ENCODE peak calls at places on chromosomes 3 and 15, in six cellular contexts. P is fibroblast of lung, B is PC-3, X is keratinocyte, M is HCT116, Z is trophoblast cell. S is an unnamed sample.

GRCh38 chr3:137770821-137771399 is 6.8 kb downstream of the SOX14 start:
- DNase-seq in P (no peak), X (no peak), M (no peak), Z (no peak), B (no peak), S (peak; percentile 27)

GRCh38 chr15:49235446-49236207 is 65.6 kb downstream of the GALK2 start:
- DNase-seq in Z (peak; percentile 36), B (peak; percentile 60), P (peak; percentile 76), M (peak; percentile 48), X (peak; percentile 2), S (peak; percentile 87)

GRCh38 chr15:58678683-58679082 is 70.8 kb downstream of the ADAM10 start:
- DNase-seq in P (peak; percentile 9), B (no peak), Z (peak; percentile 12), M (no peak), X (no peak), S (no peak)

GRCh38 chr15:41983221-41983620 is 10.9 kb upstream of the EHD4 start:
- DNase-seq in B (no peak), Z (no peak), X (no peak), M (no peak), P (no peak), S (no peak)

GRCh38 chr3:96700322-96701315 is 113.8 kb upstream of the EPHA6 start:
- DNase-seq in Z (no peak), B (peak; percentile 31), P (no peak), X (no peak), M (no peak), S (no peak)

GRCh38 chr3:197298858-197299854 is 744 bp upstream of the DLG1 start:
- DNase-seq in P (peak; percentile 28), M (peak; percentile 63), X (no peak), Z (peak; percentile 50), B (peak; percentile 77), S (peak; percentile 21)

GRCh38 chr3:43580181-43580580 is 41.6 kb downstream of the ANO10 start:
- DNase-seq in Z (no peak), M (no peak), X (peak; percentile 71), P (no peak), B (no peak), S (no peak)

GRCh38 chr3:120693439-120694172 is 11.6 kb upstream of the HGD start:
- DNase-seq in P (peak; percentile 57), B (peak; percentile 83), Z (no peak), M (no peak), X (no peak), S (peak; percentile 54)

GRCh38 chr3:165805834-165806561 is 31.2 kb downstream of the BCHE start:
- DNase-seq in P (no peak), B (peak; percentile 7), M (no peak), Z (no peak), X (no peak), S (no peak)

GRCh38 chr3:123803521-123803920 is 80.6 kb downstream of the MYLK start:
- DNase-seq in X (no peak), P (no peak), M (no peak), Z (no peak), B (no peak), S (no peak)

GRCh38 chr3:111069974-111070751 is 1.5 kb upstream of the NECTIN3 start:
- DNase-seq in Z (no peak), B (no peak), M (no peak), P (peak; percentile 11), X (no peak), S (peak; percentile 44)

GRCh38 chr3:123278446-123278845 is 76.7 kb downstream of the SEC22A start:
- DNase-seq in B (no peak), Z (no peak), X (no peak), M (no peak), P (no peak), S (no peak)

GRCh38 chr3:42216820-42217416 is 49.1 kb downstream of the CCK start:
- DNase-seq in P (peak; percentile 17), B (no peak), X (no peak), Z (no peak), M (no peak), S (peak; percentile 85)

GRCh38 chr3:196889844-196890243 is 22.1 kb downstream of the SENP5 start:
- DNase-seq in P (no peak), M (no peak), Z (no peak), X (no peak), B (no peak), S (no peak)

GRCh38 chr15:72248514-72248913 is 17.5 kb upstream of the PKM start:
- DNase-seq in X (no peak), B (no peak), P (no peak), M (no peak), Z (no peak), S (no peak)

GRCh38 chr3:51997935-51998596 is 2.4 kb upstream of the RPL29 start:
- DNase-seq in M (no peak), P (peak; percentile 30), Z (peak; percentile 43), B (peak; percentile 92), X (no peak), S (no peak)

GRCh38 chr3:124351430-124352142 is 359.7 kb upstream of the ROPN1 start:
- DNase-seq in X (peak; percentile 7), P (peak; percentile 68), Z (peak; percentile 9), B (peak; percentile 84), M (peak; percentile 31), S (peak; percentile 71)

GRCh38 chr3:47984089-47984759 is 32.0 kb downstream of the MAP4 start:
- DNase-seq in B (peak; percentile 90), X (peak; percentile 9), P (peak; percentile 85), Z (peak; percentile 38), M (peak; percentile 42), S (peak; percentile 91)

GRCh38 chr15:73753250-73754130 is at the start of gene INSYN1:
- DNase-seq in X (no peak), Z (no peak), P (peak; percentile 54), M (no peak), B (no peak), S (peak; percentile 82)

GRCh38 chr15:60582370-60583036 is 103.6 kb upstream of the ICE2 start:
- DNase-seq in Z (no peak), X (no peak), B (no peak), M (no peak), P (no peak), S (no peak)

GRCh38 chr3:186102687-186103086 is 6.2 kb downstream of the ETV5 start:
- DNase-seq in X (no peak), P (no peak), Z (no peak), M (no peak), B (no peak), S (peak; percentile 34)

GRCh38 chr3:155704041-155704440 is 40.8 kb downstream of the PLCH1 start:
- DNase-seq in X (no peak), Z (no peak), P (peak; percentile 38), M (no peak), B (no peak), S (no peak)

GRCh38 chr3:138835177-138835757 is 539 bp upstream of the PIK3CB start:
- DNase-seq in P (no peak), M (peak; percentile 10), Z (no peak), X (no peak), B (no peak), S (no peak)

DNA sequence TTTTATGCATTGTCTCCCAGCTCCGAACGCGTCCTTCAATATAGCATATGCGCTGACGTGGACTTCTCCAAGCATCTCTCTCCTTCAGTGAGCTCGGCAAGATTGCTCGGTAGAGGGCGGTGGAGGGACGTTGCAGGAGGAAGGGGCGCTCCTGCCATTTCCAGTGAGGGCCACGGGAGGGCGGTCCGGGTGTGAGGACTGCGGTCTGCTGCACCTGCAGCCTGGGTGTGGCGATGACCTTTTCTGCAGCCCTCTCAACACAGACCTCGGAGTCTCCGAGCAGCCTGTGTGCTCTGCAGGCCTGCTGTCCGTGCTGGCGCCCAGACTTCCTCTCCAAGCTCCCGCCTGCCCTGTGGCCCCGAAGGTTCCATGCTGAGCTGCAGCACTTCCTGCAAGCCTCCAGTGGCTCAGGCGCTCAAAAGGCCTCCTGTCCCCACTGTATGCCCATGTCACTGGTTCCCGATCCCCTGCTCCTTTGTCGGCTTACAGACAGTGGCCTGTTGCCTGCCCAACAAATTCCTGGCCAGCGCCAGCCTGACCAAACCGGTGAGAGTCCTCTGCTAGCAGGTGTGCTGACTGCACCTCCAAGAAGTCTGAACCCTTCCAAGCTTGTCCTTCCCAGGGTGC is 8.9 kb upstream of the RTP3 start:
- DNase-seq in X (peak; percentile 61), B (peak; percentile 98), P (peak; percentile 81), M (peak; percentile 85), Z (peak; percentile 89), S (peak; percentile 96)
- H3K4me3 ChIP-seq in X (no peak overlapping the region), B (no peak overlapping the region), P (no peak overlapping the region), M (no peak overlapping the region), Z (no peak overlapping the region), S (no peak overlapping the region)

DNA sequence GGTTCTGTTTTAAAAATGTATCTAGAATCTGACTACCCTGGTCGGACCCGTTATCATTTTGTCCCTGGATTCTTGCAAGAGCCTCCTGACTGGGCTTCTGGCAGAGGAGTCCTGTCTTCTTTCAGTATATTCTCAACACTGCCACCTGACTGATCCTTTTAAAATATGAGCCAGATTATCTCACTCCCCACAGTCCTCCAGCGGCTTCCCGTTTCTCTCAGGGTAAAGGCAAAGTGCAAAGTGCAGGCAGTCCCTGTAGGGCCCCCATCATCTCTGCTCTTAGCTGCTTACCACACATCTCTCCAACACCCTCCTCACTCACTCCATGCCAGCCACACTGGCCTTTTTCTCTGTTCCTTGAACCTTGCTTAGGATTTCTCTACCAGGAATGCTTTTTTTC is 28.5 kb downstream of the CRTC3 start:
- DNase-seq in B (no peak), M (no peak), P (no peak), Z (no peak), X (no peak), S (peak; percentile 61)
- H3K4me2 ChIP-seq in B (no peak overlapping the region), M (no peak overlapping the region), P (peak overlapping the region; percentile 11), Z (no peak overlapping the region), X (no peak overlapping the region), S (peak overlapping the region; percentile 38)

GRCh38 chr15:70741107-70741511 is 22.2 kb downstream of the UACA start:
- DNase-seq in X (no peak), P (peak; percentile 78), M (peak; percentile 31), Z (no peak), B (peak; percentile 65), S (peak; percentile 89)

GRCh38 chr15:70748281-70748747 is 15.0 kb downstream of the UACA start:
- DNase-seq in Z (no peak), P (peak; percentile 13), B (peak; percentile 10), M (no peak), X (no peak), S (peak; percentile 71)

GRCh38 chr15:70741677-70742293 is 21.6 kb downstream of the UACA start:
- DNase-seq in M (peak; percentile 79), X (no peak), P (peak; percentile 50), B (peak; percentile 77), Z (no peak), S (peak; percentile 78)

DNA sequence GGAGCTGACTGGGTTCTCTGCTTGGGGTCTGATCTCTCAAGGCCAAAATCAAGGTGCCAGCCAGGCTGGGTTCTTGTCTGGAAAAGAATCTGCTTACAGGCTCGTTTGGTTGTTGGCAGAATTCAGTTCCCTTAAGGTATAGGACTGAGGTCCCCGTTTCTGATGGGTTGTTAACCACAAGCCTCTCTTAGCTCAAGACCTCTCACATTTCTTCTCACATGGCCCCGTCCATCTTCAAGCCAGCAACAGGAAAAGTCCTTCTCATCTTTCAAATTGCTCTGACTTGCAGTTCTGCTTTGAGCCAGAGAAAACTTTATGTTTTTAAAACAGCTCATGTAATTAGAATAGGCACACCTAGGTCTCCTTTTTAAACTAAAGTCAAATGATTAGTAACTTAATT is 20.4 kb downstream of the UACA start:
- DNase-seq in B (no peak), Z (no peak), M (no peak), X (no peak), P (peak; percentile 41), S (peak; percentile 36)
- H3K4me3 ChIP-seq in B (no peak overlapping the region), Z (no peak overlapping the region), M (no peak overlapping the region), X (peak overlapping the region; percentile 70), P (peak overlapping the region; percentile 53), S (peak overlapping the region; percentile 65)

DNA sequence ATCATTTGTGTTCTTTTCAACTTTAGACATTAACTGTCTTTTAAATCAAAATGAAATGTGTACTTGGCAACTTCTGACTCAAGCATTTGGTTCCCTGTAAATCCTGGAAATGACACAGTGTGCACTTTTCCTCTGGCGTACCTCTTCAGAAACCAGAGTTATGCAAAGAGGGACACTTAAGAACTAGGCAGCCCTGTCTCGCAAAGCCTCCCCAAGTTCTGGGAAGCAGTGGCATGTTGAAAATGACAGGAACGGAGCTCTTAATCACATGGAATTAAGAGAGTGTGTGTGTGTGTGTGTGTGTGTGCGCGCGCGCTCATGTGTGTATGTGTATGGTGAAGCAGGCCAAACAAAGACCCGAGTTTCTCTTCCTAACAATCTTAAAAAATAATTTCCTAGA is 707.4 kb downstream of the MECOM start:
- DNase-seq in Z (no peak), X (no peak), P (no peak), M (no peak), B (no peak), S (no peak)
- H3K4me2 ChIP-seq in Z (no peak overlapping the region), X (no peak overlapping the region), P (no peak overlapping the region), M (no peak overlapping the region), B (no peak overlapping the region), S (no peak overlapping the region)

S was measured in GM23248.